ENCODE peak calls at places on chromosomes 4 and X, in ten cellular contexts. V is stomach, S is HepG2, C is sigmoid colon, F is H1, I is K562, Q is suprapubic skin, Y is GM12878, H is upper lobe of left lung, K is esophagus muscularis mucosa. W is an unnamed sample.

GRCh38 chr4:164012396-164013027 is 518.0 kb downstream of the TMA16 start:
- DNase-seq in Y (no peak), V (peak; percentile 48), Q (no peak), S (peak; percentile 28), C (no peak), I (no peak), F (peak; percentile 56), H (no peak), K (no peak), W (no peak)

GRCh38 chr4:18075823-18076433 is 54.4 kb upstream of the LCORL start:
- DNase-seq in Q (no peak), V (peak; percentile 28), C (no peak), S (peak; percentile 56), Y (no peak), H (no peak), K (no peak), F (peak; percentile 54), I (peak; percentile 43), W (peak; percentile 27)

GRCh38 chrX:11757729-11758399 is at the start of gene MSL3:
- DNase-seq in I (peak; percentile 83), Y (no peak), S (no peak), Q (peak; percentile 78), H (peak; percentile 94), V (peak; percentile 56), F (peak; percentile 57), C (peak; percentile 76), K (no peak), W (peak; percentile 63)

GRCh38 chr4:4666693-4667642 is 125.1 kb upstream of the STX18 start:
- DNase-seq in Q (no peak), C (no peak), Y (no peak), V (no peak), I (no peak), S (no peak), H (no peak), K (no peak), F (no peak), W (no peak)

GRCh38 chr4:64564126-64564525 is 154.9 kb upstream of the TECRL start:
- DNase-seq in V (no peak), I (no peak), Q (no peak), S (no peak), C (no peak), Y (no peak), K (no peak), F (no peak), H (no peak), W (no peak)

GRCh38 chrX:9171841-9172240 is 137.9 kb upstream of the FAM9B start:
- DNase-seq in V (no peak), I (no peak), Y (no peak), C (no peak), F (no peak), S (no peak), H (no peak), K (no peak), Q (no peak), W (no peak)

GRCh38 chrX:108426262-108426661 is 12.0 kb downstream of the COL4A6 start:
- DNase-seq in S (no peak), H (no peak), C (no peak), Q (no peak), K (no peak), Y (no peak), F (no peak), V (no peak), I (no peak), W (no peak)

GRCh38 chrX:17032351-17032750 is 85.9 kb downstream of the REPS2 start:
- DNase-seq in H (no peak), V (peak; percentile 54), Q (no peak), C (no peak), S (no peak), K (no peak), F (no peak), Y (no peak), I (no peak), W (no peak)

GRCh38 chr4:87492617-87493016 is 36.6 kb downstream of the SPARCL1 start:
- DNase-seq in Y (no peak), Q (no peak), V (no peak), S (no peak), I (no peak), K (no peak), H (no peak), C (no peak), F (no peak), W (no peak)

GRCh38 chrX:19382500-19383145 is 38.9 kb downstream of the PDHA1 start:
- DNase-seq in Y (no peak), Q (no peak), I (no peak), K (no peak), C (peak; percentile 40), H (no peak), V (peak; percentile 56), S (peak; percentile 14), F (peak; percentile 77), W (peak; percentile 52)

GRCh38 chrX:129958814-129959492 is 23.5 kb upstream of the BCORL1 start:
- DNase-seq in V (no peak), Q (no peak), S (no peak), Y (no peak), H (no peak), C (no peak), I (no peak), K (no peak), F (no peak), W (no peak)

GRCh38 chr4:25307596-25307995 is 5.0 kb upstream of the ZCCHC4 start:
- DNase-seq in K (no peak), V (no peak), I (no peak), Q (no peak), F (no peak), Y (no peak), H (no peak), C (no peak), S (no peak), W (no peak)

GRCh38 chr4:105894570-105895323 is 524 bp upstream of the NPNT start:
- DNase-seq in H (no peak), F (peak; percentile 70), I (no peak), S (no peak), K (no peak), Y (no peak), C (no peak), V (no peak), Q (no peak), W (peak; percentile 61)

DNA sequence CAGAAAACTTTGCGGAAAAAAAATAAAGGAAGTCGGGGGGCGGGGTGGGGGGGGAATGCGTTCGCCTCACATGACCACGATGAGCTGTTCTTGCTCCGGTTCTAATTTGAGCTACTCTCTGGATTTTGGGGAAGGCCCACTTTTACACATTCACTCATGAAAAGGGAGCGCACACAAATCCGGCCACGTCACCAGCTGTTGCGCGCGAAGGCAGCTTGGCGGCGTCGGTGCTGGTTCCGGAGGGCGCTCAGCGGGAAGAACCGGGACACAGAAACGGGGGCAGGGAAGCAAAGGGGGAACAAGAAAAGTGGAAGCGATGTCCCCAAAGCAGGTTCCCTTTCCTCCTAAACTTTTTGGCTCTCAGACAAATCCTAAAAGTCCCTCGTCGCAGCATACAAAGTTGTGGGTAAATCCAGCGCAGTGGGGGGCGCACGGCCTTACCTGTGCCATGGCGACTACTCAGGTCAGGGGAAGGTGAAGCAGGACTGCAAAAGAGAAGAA is 590 bp downstream of the ANXA5 start:
- DNase-seq in C (peak; percentile 94), F (peak; percentile 80), K (peak; percentile 95), V (peak; percentile 73), Y (no peak), S (peak; percentile 39), H (peak; percentile 92), Q (peak; percentile 92), I (peak; percentile 17), W (peak; percentile 76)
- TF ChIP-seq POLR2AphosphoS5 in C (peak; percentile 55), F (peak; percentile 2), K (peak; percentile 81), V (peak; percentile 81), Y (no peak), S (no peak), H (peak; percentile 71), Q (peak; percentile 12), I (no peak), W (peak; percentile 43)

GRCh38 chr4:158538911-158539310 is 17.2 kb downstream of the RXFP1 start:
- DNase-seq in Y (no peak), S (no peak), K (no peak), F (no peak), I (no peak), H (no peak), C (no peak), V (no peak), Q (no peak), W (no peak)
- H3K4me3 ChIP-seq in Y (no peak overlapping the region), S (no peak overlapping the region), K (no peak overlapping the region), F (no peak overlapping the region), I (no peak overlapping the region), H (no peak overlapping the region), C (no peak overlapping the region), V (no peak overlapping the region), Q (no peak overlapping the region), W (no peak overlapping the region)

DNA sequence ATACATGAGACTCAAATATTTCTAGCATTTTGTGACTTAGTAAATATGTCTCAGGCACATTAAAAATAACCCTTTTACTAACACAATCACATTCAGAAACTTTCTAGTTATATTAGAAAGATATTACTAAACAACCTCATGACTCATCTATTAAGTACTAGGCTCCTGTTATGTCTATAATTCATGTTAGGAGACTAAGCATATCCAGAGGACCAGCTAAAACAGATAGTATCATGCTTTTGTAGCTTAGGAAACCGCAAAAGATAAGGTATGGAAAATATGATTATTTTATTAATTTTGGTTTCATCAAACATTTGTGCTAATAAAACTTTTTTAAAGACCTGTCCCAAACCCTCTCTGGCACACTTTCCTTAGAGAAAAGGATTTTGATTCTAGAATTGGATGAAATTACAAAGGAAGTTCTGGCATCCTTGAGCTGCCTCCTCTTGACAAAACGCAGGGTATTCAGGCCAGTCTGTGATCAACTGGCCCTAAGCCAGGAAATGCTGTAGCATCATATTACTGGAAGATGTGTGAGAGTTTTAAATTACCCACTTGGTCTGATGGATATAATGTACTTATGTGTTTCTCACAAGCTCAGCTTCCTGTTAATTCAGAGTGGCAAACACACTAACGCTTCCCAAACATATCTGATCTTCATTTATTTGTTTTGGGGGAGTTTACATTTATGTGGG is 60.4 kb downstream of the NRK start:
- DNase-seq in V (no peak), Q (no peak), C (no peak), S (no peak), F (no peak), K (no peak), Y (no peak), I (no peak), H (no peak), W (no peak)
- TF ChIP-seq EP300 in V (no peak), Q (no peak), C (no peak), S (no peak), F (no peak), K (no peak), Y (no peak), I (no peak), H (no peak), W (no peak)

GRCh38 chr4:36385951-36386561 is 104.6 kb downstream of the DTHD1 start:
- DNase-seq in Q (no peak), Y (peak; percentile 63), V (no peak), F (no peak), S (no peak), C (no peak), H (no peak), K (no peak), I (no peak), W (peak; percentile 11)
- TF ChIP-seq POLR2AphosphoS5 in Q (no peak), Y (no peak), V (no peak), F (no peak), S (no peak), C (no peak), H (no peak), K (no peak), I (no peak), W (no peak)

W was measured in transverse colon.